ENCODE peak calls at places on chromosomes 13 and 19, in four cellular contexts. One of them, this sample, is unnamed.

GRCh38 chr13:83350569-83350968 is 531.7 kb downstream of the SLITRK1 start:
- DNase-seq in breast epithelium: no peak
- DNase-seq in suprapubic skin: no peak
- DNase-seq in epithelial cell of esophagus: peak
- DNase-seq in this sample: no peak

GRCh38 chr13:20398459-20398858 is 127.2 kb downstream of the CRYL1 start:
- DNase-seq in epithelial cell of esophagus: no peak
- DNase-seq in breast epithelium: no peak
- DNase-seq in suprapubic skin: no peak
- DNase-seq in this sample: no peak

GRCh38 chr13:66344770-66345367 is 885.3 kb downstream of the PCDH9 start:
- DNase-seq in suprapubic skin: no peak
- DNase-seq in epithelial cell of esophagus: no peak
- DNase-seq in breast epithelium: no peak
- DNase-seq in this sample: no peak

GRCh38 chr19:51784922-51785690 is 9.9 kb upstream of the FPR3 start:
- DNase-seq in suprapubic skin: peak
- DNase-seq in breast epithelium: peak
- DNase-seq in epithelial cell of esophagus: peak
- DNase-seq in this sample: no peak

GRCh38 chr19:18608805-18609716 is 2.5 kb upstream of the CRLF1 start:
- DNase-seq in suprapubic skin: no peak
- DNase-seq in breast epithelium: no peak
- DNase-seq in epithelial cell of esophagus: no peak
- DNase-seq in this sample: no peak

GRCh38 chr13:24360106-24360505 is 50.7 kb downstream of the C1QTNF9 start:
- DNase-seq in epithelial cell of esophagus: no peak
- DNase-seq in breast epithelium: no peak
- DNase-seq in suprapubic skin: no peak
- DNase-seq in this sample: no peak

GRCh38 chr13:52003551-52003950 is 7.7 kb downstream of the ATP7B start:
- DNase-seq in suprapubic skin: no peak
- DNase-seq in epithelial cell of esophagus: no peak
- DNase-seq in breast epithelium: no peak
- DNase-seq in this sample: no peak

GRCh38 chr13:91313103-91313502 is 34.4 kb upstream of the MIR17HG start:
- DNase-seq in suprapubic skin: no peak
- DNase-seq in epithelial cell of esophagus: peak
- DNase-seq in breast epithelium: no peak
- DNase-seq in this sample: no peak

GRCh38 chr13:46134494-46134893 is 29.7 kb upstream of the CPB2 start:
- DNase-seq in suprapubic skin: no peak
- DNase-seq in epithelial cell of esophagus: no peak
- DNase-seq in breast epithelium: no peak
- DNase-seq in this sample: no peak

GRCh38 chr19:17617807-17618192 is 62.4 kb downstream of the COLGALT1 start:
- DNase-seq in breast epithelium: no peak
- DNase-seq in epithelial cell of esophagus: no peak
- DNase-seq in suprapubic skin: no peak
- DNase-seq in this sample: no peak

GRCh38 chr13:100100115-100100879 is 11.4 kb downstream of the PCCA start:
- DNase-seq in breast epithelium: peak
- DNase-seq in suprapubic skin: no peak
- DNase-seq in epithelial cell of esophagus: peak
- DNase-seq in this sample: no peak

GRCh38 chr19:9914315-9915207 is 21.8 kb downstream of the OLFM2 start:
- DNase-seq in epithelial cell of esophagus: peak
- DNase-seq in suprapubic skin: no peak
- DNase-seq in breast epithelium: peak
- DNase-seq in this sample: no peak

GRCh38 chr19:6610934-6611370 is 20.0 kb upstream of the CD70 start:
- DNase-seq in breast epithelium: no peak
- DNase-seq in suprapubic skin: no peak
- DNase-seq in epithelial cell of esophagus: peak
- DNase-seq in this sample: no peak

GRCh38 chr19:19366691-19367396 is 38.6 kb upstream of the GATAD2A start:
- DNase-seq in suprapubic skin: no peak
- DNase-seq in epithelial cell of esophagus: peak
- DNase-seq in breast epithelium: peak
- DNase-seq in this sample: peak

GRCh38 chr19:48123907-48124675 is 13.5 kb upstream of the PLA2G4C start:
- DNase-seq in breast epithelium: peak
- DNase-seq in suprapubic skin: no peak
- DNase-seq in epithelial cell of esophagus: peak
- DNase-seq in this sample: no peak

GRCh38 chr13:72959643-72960042 is 99.2 kb upstream of the KLF5 start:
- DNase-seq in suprapubic skin: no peak
- DNase-seq in breast epithelium: no peak
- DNase-seq in epithelial cell of esophagus: peak
- DNase-seq in this sample: no peak

GRCh38 chr13:106967391-106967790 is 399.5 kb upstream of the ARGLU1 start:
- DNase-seq in epithelial cell of esophagus: no peak
- DNase-seq in breast epithelium: no peak
- DNase-seq in suprapubic skin: no peak
- DNase-seq in this sample: no peak

GRCh38 chr13:74210693-74211393 is 76.6 kb upstream of the KLF12 start:
- DNase-seq in breast epithelium: no peak
- DNase-seq in suprapubic skin: no peak
- DNase-seq in epithelial cell of esophagus: peak
- DNase-seq in this sample: no peak

GRCh38 chr13:92842145-92842544 is 384.5 kb upstream of the GPC6 start:
- DNase-seq in epithelial cell of esophagus: peak
- DNase-seq in suprapubic skin: no peak
- DNase-seq in breast epithelium: no peak
- DNase-seq in this sample: no peak

GRCh38 chr13:74574964-74575728 is 440.9 kb upstream of the KLF12 start:
- DNase-seq in suprapubic skin: no peak
- DNase-seq in breast epithelium: no peak
- DNase-seq in epithelial cell of esophagus: no peak
- DNase-seq in this sample: no peak

GRCh38 chr13:32751340-32751739 is 165.1 kb downstream of the PDS5B start:
- DNase-seq in suprapubic skin: no peak
- DNase-seq in breast epithelium: no peak
- DNase-seq in epithelial cell of esophagus: no peak
- DNase-seq in this sample: no peak

GRCh38 chr19:29785955-29786589 is 25.7 kb upstream of the CCNE1 start:
- DNase-seq in suprapubic skin: no peak
- DNase-seq in breast epithelium: no peak
- DNase-seq in epithelial cell of esophagus: no peak
- DNase-seq in this sample: no peak
- TF ChIP-seq CTCF in suprapubic skin: no peak
- TF ChIP-seq CTCF in breast epithelium: no peak
- TF ChIP-seq CTCF in epithelial cell of esophagus: no peak
- TF ChIP-seq CTCF in this sample: peak

GRCh38 chr13:101544979-101545378 is 92.5 kb downstream of the ITGBL1 start:
- DNase-seq in breast epithelium: no peak
- DNase-seq in epithelial cell of esophagus: no peak
- DNase-seq in suprapubic skin: no peak
- DNase-seq in this sample: no peak

GRCh38 chr13:101545521-101545920 is 93.0 kb downstream of the ITGBL1 start:
- DNase-seq in suprapubic skin: no peak
- DNase-seq in epithelial cell of esophagus: no peak
- DNase-seq in breast epithelium: no peak
- DNase-seq in this sample: no peak
- TF ChIP-seq CTCF in suprapubic skin: no peak
- TF ChIP-seq CTCF in epithelial cell of esophagus: no peak
- TF ChIP-seq CTCF in breast epithelium: no peak
- TF ChIP-seq CTCF in this sample: no peak

GRCh38 chr19:33192010-33192409 is 2.1 kb upstream of the LRP3 start:
- DNase-seq in breast epithelium: no peak
- DNase-seq in suprapubic skin: no peak
- DNase-seq in epithelial cell of esophagus: no peak
- DNase-seq in this sample: no peak
- TF ChIP-seq CTCF in breast epithelium: no peak
- TF ChIP-seq CTCF in suprapubic skin: no peak
- TF ChIP-seq CTCF in epithelial cell of esophagus: no peak
- TF ChIP-seq CTCF in this sample: no peak

DNA sequence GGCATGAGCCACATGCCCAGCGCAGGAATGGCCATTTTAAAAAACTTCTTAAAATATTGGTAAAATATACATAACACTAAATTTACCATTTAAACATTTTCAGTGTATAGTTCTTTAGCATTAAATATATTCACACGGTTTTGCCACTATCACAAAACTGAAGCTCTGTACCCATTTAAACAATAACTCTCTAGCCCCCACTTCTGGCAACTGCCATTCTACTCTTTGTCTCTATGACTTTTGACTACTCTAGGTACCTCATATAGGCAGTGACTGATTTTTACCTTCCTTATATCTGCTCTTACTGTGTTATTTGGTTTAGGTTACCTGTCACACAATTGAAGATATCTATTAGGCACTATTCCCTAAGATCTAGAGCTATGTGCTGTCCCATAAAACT is 2.3 kb upstream of the KBTBD7 start:
- DNase-seq in epithelial cell of esophagus: peak
- DNase-seq in breast epithelium: no peak
- DNase-seq in suprapubic skin: no peak
- DNase-seq in this sample: no peak
- TF ChIP-seq CTCF in epithelial cell of esophagus: peak
- TF ChIP-seq CTCF in breast epithelium: no peak
- TF ChIP-seq CTCF in suprapubic skin: no peak
- TF ChIP-seq CTCF in this sample: peak

GRCh38 chr19:58056861-58057260 is 2.2 kb upstream of the ZNF135 start:
- DNase-seq in suprapubic skin: no peak
- DNase-seq in breast epithelium: no peak
- DNase-seq in epithelial cell of esophagus: no peak
- DNase-seq in this sample: no peak
- TF ChIP-seq CTCF in suprapubic skin: no peak
- TF ChIP-seq CTCF in breast epithelium: no peak
- TF ChIP-seq CTCF in epithelial cell of esophagus: no peak
- TF ChIP-seq CTCF in this sample: no peak

GRCh38 chr13:50081899-50082425 is 66.7 kb downstream of the KCNRG start:
- DNase-seq in breast epithelium: peak
- DNase-seq in epithelial cell of esophagus: peak
- DNase-seq in suprapubic skin: peak
- DNase-seq in this sample: peak
- TF ChIP-seq CTCF in breast epithelium: no peak
- TF ChIP-seq CTCF in epithelial cell of esophagus: no peak
- TF ChIP-seq CTCF in suprapubic skin: no peak
- TF ChIP-seq CTCF in this sample: no peak

DNA sequence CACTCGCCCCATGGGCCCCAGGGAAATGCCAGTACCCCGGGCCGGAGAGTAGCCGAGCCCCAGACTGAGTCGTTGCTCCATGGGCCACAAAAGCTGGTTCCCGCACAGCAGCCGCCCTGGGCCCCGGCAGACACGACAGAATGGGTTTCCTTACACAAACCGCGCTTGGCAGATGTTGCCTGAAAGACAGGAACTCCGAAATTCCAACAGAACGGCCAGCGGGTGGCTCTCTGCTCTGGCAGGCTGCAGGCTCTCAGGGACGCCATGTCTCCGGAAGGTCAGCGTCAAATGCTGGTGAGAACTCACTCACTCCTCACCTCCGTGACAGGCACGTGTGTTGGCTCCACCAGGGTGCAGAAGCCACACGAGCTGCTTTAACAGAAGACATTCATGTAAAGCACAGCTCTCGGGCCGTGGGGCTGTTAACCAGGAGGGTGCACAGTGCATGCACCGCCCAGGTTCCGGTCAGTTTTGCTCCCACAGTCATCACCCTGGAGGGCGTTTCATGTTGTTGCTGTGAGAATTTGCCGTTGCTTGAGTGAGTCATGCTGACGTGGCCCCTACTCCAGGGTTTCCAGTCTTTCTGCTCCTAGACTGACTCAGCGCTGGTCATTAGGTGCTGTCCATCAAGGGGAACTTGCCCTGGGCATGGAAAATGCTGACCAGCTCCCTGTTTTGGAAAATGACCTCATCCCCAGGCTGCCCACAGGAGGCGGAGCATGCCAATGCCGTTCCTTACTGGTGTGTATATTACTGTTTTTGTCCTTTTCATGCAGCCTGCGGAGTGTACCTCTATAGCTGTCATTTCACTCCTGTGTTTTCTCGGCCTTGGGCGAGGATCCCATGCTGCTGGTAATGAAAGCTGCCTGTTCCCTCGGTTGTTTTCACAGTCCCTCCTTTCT is 44.8 kb downstream of the ANKRD10 start:
- DNase-seq in epithelial cell of esophagus: peak
- DNase-seq in breast epithelium: peak
- DNase-seq in suprapubic skin: peak
- DNase-seq in this sample: peak
- TF ChIP-seq CTCF in epithelial cell of esophagus: peak
- TF ChIP-seq CTCF in breast epithelium: peak
- TF ChIP-seq CTCF in suprapubic skin: no peak
- TF ChIP-seq CTCF in this sample: no peak

GRCh38 chr19:5138606-5139594 is 170.0 kb downstream of the KDM4B start:
- DNase-seq in suprapubic skin: no peak
- DNase-seq in breast epithelium: no peak
- DNase-seq in epithelial cell of esophagus: peak
- DNase-seq in this sample: no peak

GRCh38 chr19:5134683-5135082 is 165.8 kb downstream of the KDM4B start:
- DNase-seq in epithelial cell of esophagus: no peak
- DNase-seq in suprapubic skin: no peak
- DNase-seq in breast epithelium: no peak
- DNase-seq in this sample: no peak

GRCh38 chr19:5137114-5137513 is 168.2 kb downstream of the KDM4B start:
- DNase-seq in suprapubic skin: no peak
- DNase-seq in breast epithelium: no peak
- DNase-seq in epithelial cell of esophagus: no peak
- DNase-seq in this sample: no peak

GRCh38 chr19:5136060-5136855 is 167.3 kb downstream of the KDM4B start:
- DNase-seq in breast epithelium: no peak
- DNase-seq in epithelial cell of esophagus: no peak
- DNase-seq in suprapubic skin: no peak
- DNase-seq in this sample: no peak

DNA sequence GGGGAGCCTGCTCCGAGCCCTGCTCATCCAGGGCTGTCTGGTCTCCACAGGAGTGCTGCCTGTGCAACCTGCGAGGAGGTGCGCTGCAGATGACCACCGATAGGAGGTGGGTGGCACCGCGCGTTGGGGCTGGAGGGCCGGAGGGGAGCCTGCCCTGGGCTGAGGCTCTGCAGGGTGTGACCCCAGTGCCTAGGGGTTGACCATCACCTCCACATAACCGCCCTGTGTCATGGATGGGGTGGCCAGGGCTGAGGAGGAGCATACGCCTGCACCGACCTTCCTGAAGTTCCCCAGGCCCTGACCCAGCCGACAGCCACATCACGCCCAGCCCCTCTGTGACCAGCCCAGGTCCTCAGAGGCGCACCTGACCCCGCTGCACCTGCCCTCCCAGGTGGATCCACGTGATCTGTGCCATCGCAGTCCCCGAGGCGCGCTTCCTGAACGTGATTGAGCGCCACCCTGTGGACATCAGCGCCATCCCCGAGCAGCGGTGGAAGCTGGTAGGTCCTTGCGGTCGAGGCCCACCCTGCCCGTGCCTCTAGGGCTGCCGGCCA is 168.7 kb downstream of the KDM4B start:
- DNase-seq in breast epithelium: no peak
- DNase-seq in epithelial cell of esophagus: no peak
- DNase-seq in suprapubic skin: no peak
- DNase-seq in this sample: no peak
- TF ChIP-seq CTCF in breast epithelium: no peak
- TF ChIP-seq CTCF in epithelial cell of esophagus: peak
- TF ChIP-seq CTCF in suprapubic skin: no peak
- TF ChIP-seq CTCF in this sample: peak

This sample was measured in LNCaP clone FGC.